ENCODE peak calls at places on chromosomes 16 and 17, in four cellular contexts. One of them, this sample, is unnamed.

GRCh38 chr17:48718781-48719641 is 3.3 kb downstream of the PRAC1 start:
- DNase-seq in stimulated activated CD4-positive, alpha-beta T cell treated with anti-CD3 and anti-CD28 coated beads, Interleukin-2, amount 100 ng/mL, for 48 hours: no peak
- DNase-seq in left cardiac atrium: no peak
- DNase-seq in activated effector memory CD4-positive, alpha-beta T cell treated with anti-CD3 and anti-CD28 coated beads, Interleukin-2, amount 50 U/mL, for 16 hours: no peak
- DNase-seq in this sample: no peak

GRCh38 chr16:73831197-73831596 is 465.4 kb upstream of the PSMD7 start:
- DNase-seq in stimulated activated CD4-positive, alpha-beta T cell treated with anti-CD3 and anti-CD28 coated beads, Interleukin-2, amount 100 ng/mL, for 48 hours: no peak
- DNase-seq in left cardiac atrium: no peak
- DNase-seq in activated effector memory CD4-positive, alpha-beta T cell treated with anti-CD3 and anti-CD28 coated beads, Interleukin-2, amount 50 U/mL, for 16 hours: no peak
- DNase-seq in this sample: no peak

GRCh38 chr17:47829870-47830269 is 1.5 kb downstream of the MRPL10 start:
- DNase-seq in stimulated activated CD4-positive, alpha-beta T cell treated with anti-CD3 and anti-CD28 coated beads, Interleukin-2, amount 100 ng/mL, for 48 hours: no peak
- DNase-seq in left cardiac atrium: no peak
- DNase-seq in activated effector memory CD4-positive, alpha-beta T cell treated with anti-CD3 and anti-CD28 coated beads, Interleukin-2, amount 50 U/mL, for 16 hours: peak
- DNase-seq in this sample: no peak

GRCh38 chr16:68764866-68765265 is 27.8 kb downstream of the CDH1 start:
- DNase-seq in stimulated activated CD4-positive, alpha-beta T cell treated with anti-CD3 and anti-CD28 coated beads, Interleukin-2, amount 100 ng/mL, for 48 hours: no peak
- DNase-seq in left cardiac atrium: no peak
- DNase-seq in activated effector memory CD4-positive, alpha-beta T cell treated with anti-CD3 and anti-CD28 coated beads, Interleukin-2, amount 50 U/mL, for 16 hours: peak
- DNase-seq in this sample: no peak

GRCh38 chr17:17567631-17568030 is 23.9 kb downstream of the PEMT start:
- DNase-seq in stimulated activated CD4-positive, alpha-beta T cell treated with anti-CD3 and anti-CD28 coated beads, Interleukin-2, amount 100 ng/mL, for 48 hours: no peak
- DNase-seq in left cardiac atrium: peak
- DNase-seq in activated effector memory CD4-positive, alpha-beta T cell treated with anti-CD3 and anti-CD28 coated beads, Interleukin-2, amount 50 U/mL, for 16 hours: no peak
- DNase-seq in this sample: no peak

GRCh38 chr17:19274893-19275292 is 37.7 kb downstream of the EPN2 start:
- DNase-seq in stimulated activated CD4-positive, alpha-beta T cell treated with anti-CD3 and anti-CD28 coated beads, Interleukin-2, amount 100 ng/mL, for 48 hours: no peak
- DNase-seq in left cardiac atrium: no peak
- DNase-seq in activated effector memory CD4-positive, alpha-beta T cell treated with anti-CD3 and anti-CD28 coated beads, Interleukin-2, amount 50 U/mL, for 16 hours: no peak
- DNase-seq in this sample: no peak

GRCh38 chr16:78240459-78241222 is 141.2 kb downstream of the WWOX start:
- DNase-seq in stimulated activated CD4-positive, alpha-beta T cell treated with anti-CD3 and anti-CD28 coated beads, Interleukin-2, amount 100 ng/mL, for 48 hours: no peak
- DNase-seq in left cardiac atrium: no peak
- DNase-seq in activated effector memory CD4-positive, alpha-beta T cell treated with anti-CD3 and anti-CD28 coated beads, Interleukin-2, amount 50 U/mL, for 16 hours: no peak
- DNase-seq in this sample: no peak

GRCh38 chr17:40791808-40792436 is 7.8 kb downstream of the KRT28 start:
- DNase-seq in stimulated activated CD4-positive, alpha-beta T cell treated with anti-CD3 and anti-CD28 coated beads, Interleukin-2, amount 100 ng/mL, for 48 hours: no peak
- DNase-seq in left cardiac atrium: no peak
- DNase-seq in activated effector memory CD4-positive, alpha-beta T cell treated with anti-CD3 and anti-CD28 coated beads, Interleukin-2, amount 50 U/mL, for 16 hours: no peak
- DNase-seq in this sample: no peak

GRCh38 chr16:4686497-4687210 is 6.7 kb upstream of the NUDT16L1 start:
- DNase-seq in stimulated activated CD4-positive, alpha-beta T cell treated with anti-CD3 and anti-CD28 coated beads, Interleukin-2, amount 100 ng/mL, for 48 hours: no peak
- DNase-seq in left cardiac atrium: no peak
- DNase-seq in activated effector memory CD4-positive, alpha-beta T cell treated with anti-CD3 and anti-CD28 coated beads, Interleukin-2, amount 50 U/mL, for 16 hours: no peak
- DNase-seq in this sample: no peak

GRCh38 chr16:795580-796229 is 4.8 kb downstream of the GNG13 start:
- DNase-seq in stimulated activated CD4-positive, alpha-beta T cell treated with anti-CD3 and anti-CD28 coated beads, Interleukin-2, amount 100 ng/mL, for 48 hours: no peak
- DNase-seq in left cardiac atrium: no peak
- DNase-seq in activated effector memory CD4-positive, alpha-beta T cell treated with anti-CD3 and anti-CD28 coated beads, Interleukin-2, amount 50 U/mL, for 16 hours: no peak
- DNase-seq in this sample: no peak

GRCh38 chr17:60971515-60972369 is 294.1 kb downstream of the BCAS3 start:
- DNase-seq in stimulated activated CD4-positive, alpha-beta T cell treated with anti-CD3 and anti-CD28 coated beads, Interleukin-2, amount 100 ng/mL, for 48 hours: peak
- DNase-seq in left cardiac atrium: no peak
- DNase-seq in activated effector memory CD4-positive, alpha-beta T cell treated with anti-CD3 and anti-CD28 coated beads, Interleukin-2, amount 50 U/mL, for 16 hours: peak
- DNase-seq in this sample: no peak

GRCh38 chr17:45091778-45092425 is 30.8 kb downstream of the NMT1 start:
- DNase-seq in stimulated activated CD4-positive, alpha-beta T cell treated with anti-CD3 and anti-CD28 coated beads, Interleukin-2, amount 100 ng/mL, for 48 hours: no peak
- DNase-seq in left cardiac atrium: peak
- DNase-seq in activated effector memory CD4-positive, alpha-beta T cell treated with anti-CD3 and anti-CD28 coated beads, Interleukin-2, amount 50 U/mL, for 16 hours: no peak
- DNase-seq in this sample: no peak

GRCh38 chr17:58534901-58535421 is 20.5 kb upstream of the MTMR4 start:
- DNase-seq in stimulated activated CD4-positive, alpha-beta T cell treated with anti-CD3 and anti-CD28 coated beads, Interleukin-2, amount 100 ng/mL, for 48 hours: no peak
- DNase-seq in left cardiac atrium: no peak
- DNase-seq in activated effector memory CD4-positive, alpha-beta T cell treated with anti-CD3 and anti-CD28 coated beads, Interleukin-2, amount 50 U/mL, for 16 hours: no peak
- DNase-seq in this sample: no peak

GRCh38 chr16:70789231-70789926 is 11.6 kb downstream of the VAC14 start:
- DNase-seq in stimulated activated CD4-positive, alpha-beta T cell treated with anti-CD3 and anti-CD28 coated beads, Interleukin-2, amount 100 ng/mL, for 48 hours: no peak
- DNase-seq in left cardiac atrium: no peak
- DNase-seq in activated effector memory CD4-positive, alpha-beta T cell treated with anti-CD3 and anti-CD28 coated beads, Interleukin-2, amount 50 U/mL, for 16 hours: no peak
- DNase-seq in this sample: no peak

GRCh38 chr17:21814776-21815175 is 122.5 kb downstream of the KCNJ18 start:
- DNase-seq in stimulated activated CD4-positive, alpha-beta T cell treated with anti-CD3 and anti-CD28 coated beads, Interleukin-2, amount 100 ng/mL, for 48 hours: no peak
- DNase-seq in left cardiac atrium: no peak
- DNase-seq in activated effector memory CD4-positive, alpha-beta T cell treated with anti-CD3 and anti-CD28 coated beads, Interleukin-2, amount 50 U/mL, for 16 hours: no peak
- DNase-seq in this sample: no peak

GRCh38 chr17:17533901-17534441 is 37.8 kb upstream of the RASD1 start:
- DNase-seq in stimulated activated CD4-positive, alpha-beta T cell treated with anti-CD3 and anti-CD28 coated beads, Interleukin-2, amount 100 ng/mL, for 48 hours: no peak
- DNase-seq in left cardiac atrium: no peak
- DNase-seq in activated effector memory CD4-positive, alpha-beta T cell treated with anti-CD3 and anti-CD28 coated beads, Interleukin-2, amount 50 U/mL, for 16 hours: no peak
- DNase-seq in this sample: no peak

GRCh38 chr17:60153606-60154355 is 4.0 kb downstream of the CA4 start:
- DNase-seq in stimulated activated CD4-positive, alpha-beta T cell treated with anti-CD3 and anti-CD28 coated beads, Interleukin-2, amount 100 ng/mL, for 48 hours: no peak
- DNase-seq in left cardiac atrium: no peak
- DNase-seq in activated effector memory CD4-positive, alpha-beta T cell treated with anti-CD3 and anti-CD28 coated beads, Interleukin-2, amount 50 U/mL, for 16 hours: no peak
- DNase-seq in this sample: peak

GRCh38 chr16:85294810-85295508 is 182.7 kb upstream of the CIBAR2 start:
- DNase-seq in stimulated activated CD4-positive, alpha-beta T cell treated with anti-CD3 and anti-CD28 coated beads, Interleukin-2, amount 100 ng/mL, for 48 hours: no peak
- DNase-seq in left cardiac atrium: no peak
- DNase-seq in activated effector memory CD4-positive, alpha-beta T cell treated with anti-CD3 and anti-CD28 coated beads, Interleukin-2, amount 50 U/mL, for 16 hours: no peak
- DNase-seq in this sample: no peak

GRCh38 chr16:1026057-1026783 is 44.6 kb downstream of the SOX8 start:
- DNase-seq in stimulated activated CD4-positive, alpha-beta T cell treated with anti-CD3 and anti-CD28 coated beads, Interleukin-2, amount 100 ng/mL, for 48 hours: no peak
- DNase-seq in left cardiac atrium: no peak
- DNase-seq in activated effector memory CD4-positive, alpha-beta T cell treated with anti-CD3 and anti-CD28 coated beads, Interleukin-2, amount 50 U/mL, for 16 hours: no peak
- DNase-seq in this sample: no peak

GRCh38 chr16:4386951-4387565 is 15.4 kb downstream of the VASN start:
- DNase-seq in stimulated activated CD4-positive, alpha-beta T cell treated with anti-CD3 and anti-CD28 coated beads, Interleukin-2, amount 100 ng/mL, for 48 hours: no peak
- DNase-seq in left cardiac atrium: peak
- DNase-seq in activated effector memory CD4-positive, alpha-beta T cell treated with anti-CD3 and anti-CD28 coated beads, Interleukin-2, amount 50 U/mL, for 16 hours: no peak
- DNase-seq in this sample: no peak

GRCh38 chr16:4283939-4284338 is 11.1 kb upstream of the TFAP4 start:
- DNase-seq in stimulated activated CD4-positive, alpha-beta T cell treated with anti-CD3 and anti-CD28 coated beads, Interleukin-2, amount 100 ng/mL, for 48 hours: no peak
- DNase-seq in left cardiac atrium: no peak
- DNase-seq in activated effector memory CD4-positive, alpha-beta T cell treated with anti-CD3 and anti-CD28 coated beads, Interleukin-2, amount 50 U/mL, for 16 hours: no peak
- DNase-seq in this sample: no peak

GRCh38 chr17:32152130-32152529 is 9.8 kb downstream of the RHOT1 start:
- DNase-seq in stimulated activated CD4-positive, alpha-beta T cell treated with anti-CD3 and anti-CD28 coated beads, Interleukin-2, amount 100 ng/mL, for 48 hours: no peak
- DNase-seq in left cardiac atrium: no peak
- DNase-seq in activated effector memory CD4-positive, alpha-beta T cell treated with anti-CD3 and anti-CD28 coated beads, Interleukin-2, amount 50 U/mL, for 16 hours: no peak
- DNase-seq in this sample: no peak

GRCh38 chr17:57874434-57875108 is 24.7 kb upstream of the MRPS23 start:
- DNase-seq in stimulated activated CD4-positive, alpha-beta T cell treated with anti-CD3 and anti-CD28 coated beads, Interleukin-2, amount 100 ng/mL, for 48 hours: peak
- DNase-seq in left cardiac atrium: peak
- DNase-seq in activated effector memory CD4-positive, alpha-beta T cell treated with anti-CD3 and anti-CD28 coated beads, Interleukin-2, amount 50 U/mL, for 16 hours: no peak
- DNase-seq in this sample: no peak

GRCh38 chr17:27491713-27492190 is 35.5 kb downstream of the KSR1 start:
- DNase-seq in stimulated activated CD4-positive, alpha-beta T cell treated with anti-CD3 and anti-CD28 coated beads, Interleukin-2, amount 100 ng/mL, for 48 hours: no peak
- DNase-seq in left cardiac atrium: no peak
- DNase-seq in activated effector memory CD4-positive, alpha-beta T cell treated with anti-CD3 and anti-CD28 coated beads, Interleukin-2, amount 50 U/mL, for 16 hours: no peak
- DNase-seq in this sample: peak

GRCh38 chr17:64679710-64680216 is 17.7 kb upstream of the SMURF2 start:
- DNase-seq in stimulated activated CD4-positive, alpha-beta T cell treated with anti-CD3 and anti-CD28 coated beads, Interleukin-2, amount 100 ng/mL, for 48 hours: no peak
- DNase-seq in left cardiac atrium: peak
- DNase-seq in activated effector memory CD4-positive, alpha-beta T cell treated with anti-CD3 and anti-CD28 coated beads, Interleukin-2, amount 50 U/mL, for 16 hours: no peak
- DNase-seq in this sample: no peak

GRCh38 chr17:73017653-73018052 is 74.8 kb downstream of the SLC39A11 start:
- DNase-seq in stimulated activated CD4-positive, alpha-beta T cell treated with anti-CD3 and anti-CD28 coated beads, Interleukin-2, amount 100 ng/mL, for 48 hours: no peak
- DNase-seq in left cardiac atrium: no peak
- DNase-seq in activated effector memory CD4-positive, alpha-beta T cell treated with anti-CD3 and anti-CD28 coated beads, Interleukin-2, amount 50 U/mL, for 16 hours: no peak
- DNase-seq in this sample: no peak

GRCh38 chr16:69244336-69244735 is 57.4 kb downstream of the SNTB2 start:
- DNase-seq in stimulated activated CD4-positive, alpha-beta T cell treated with anti-CD3 and anti-CD28 coated beads, Interleukin-2, amount 100 ng/mL, for 48 hours: no peak
- DNase-seq in left cardiac atrium: no peak
- DNase-seq in activated effector memory CD4-positive, alpha-beta T cell treated with anti-CD3 and anti-CD28 coated beads, Interleukin-2, amount 50 U/mL, for 16 hours: no peak
- DNase-seq in this sample: no peak

GRCh38 chr17:2266045-2266864 is 37.3 kb downstream of the SMG6 start:
- DNase-seq in stimulated activated CD4-positive, alpha-beta T cell treated with anti-CD3 and anti-CD28 coated beads, Interleukin-2, amount 100 ng/mL, for 48 hours: peak
- DNase-seq in left cardiac atrium: peak
- DNase-seq in activated effector memory CD4-positive, alpha-beta T cell treated with anti-CD3 and anti-CD28 coated beads, Interleukin-2, amount 50 U/mL, for 16 hours: peak
- DNase-seq in this sample: no peak

GRCh38 chr16:82317411-82318168 is 147.6 kb upstream of the MPHOSPH6 start:
- DNase-seq in stimulated activated CD4-positive, alpha-beta T cell treated with anti-CD3 and anti-CD28 coated beads, Interleukin-2, amount 100 ng/mL, for 48 hours: no peak
- DNase-seq in left cardiac atrium: no peak
- DNase-seq in activated effector memory CD4-positive, alpha-beta T cell treated with anti-CD3 and anti-CD28 coated beads, Interleukin-2, amount 50 U/mL, for 16 hours: no peak
- DNase-seq in this sample: no peak

GRCh38 chr16:51163366-51163765 is 12.3 kb upstream of the SALL1 start:
- DNase-seq in stimulated activated CD4-positive, alpha-beta T cell treated with anti-CD3 and anti-CD28 coated beads, Interleukin-2, amount 100 ng/mL, for 48 hours: no peak
- DNase-seq in left cardiac atrium: no peak
- DNase-seq in activated effector memory CD4-positive, alpha-beta T cell treated with anti-CD3 and anti-CD28 coated beads, Interleukin-2, amount 50 U/mL, for 16 hours: no peak
- DNase-seq in this sample: no peak

GRCh38 chr16:74716355-74716754 is 15.7 kb upstream of the MLKL start:
- DNase-seq in stimulated activated CD4-positive, alpha-beta T cell treated with anti-CD3 and anti-CD28 coated beads, Interleukin-2, amount 100 ng/mL, for 48 hours: no peak
- DNase-seq in left cardiac atrium: no peak
- DNase-seq in activated effector memory CD4-positive, alpha-beta T cell treated with anti-CD3 and anti-CD28 coated beads, Interleukin-2, amount 50 U/mL, for 16 hours: no peak
- DNase-seq in this sample: peak